ENCODE peak calls at places on chromosomes 6 and 20, in six cellular contexts. M is NCI-H187, V is NCI-H460, E is D341Med, U is ACHN, J is cardiac fibroblast. F is an unnamed sample.

GRCh38 chr6:153024401-153025017 is 22.0 kb upstream of the MTRF1L start:
- DNase-seq in J (peak; percentile 76), M (no peak), U (peak; percentile 53), V (peak; percentile 54), E (peak; percentile 60), F (no peak)

GRCh38 chr6:16236648-16237199 is 1.7 kb upstream of the GMPR start:
- DNase-seq in M (no peak), E (no peak), U (no peak), V (no peak), J (peak; percentile 55), F (no peak)

GRCh38 chr6:37691904-37692806 is 5.5 kb downstream of the MDGA1 start:
- DNase-seq in U (peak; percentile 57), M (peak; percentile 61), V (peak; percentile 52), E (peak; percentile 90), J (peak; percentile 75), F (no peak)

GRCh38 chr20:1402149-1402548 is 9.3 kb upstream of the FKBP1A start:
- DNase-seq in M (no peak), E (no peak), U (no peak), V (no peak), J (no peak), F (no peak)

GRCh38 chr20:16243470-16243869 is 329.8 kb downstream of the KIF16B start:
- DNase-seq in V (no peak), M (no peak), E (no peak), U (no peak), J (no peak), F (no peak)

GRCh38 chr6:45599053-45599452 is 221.3 kb upstream of the SUPT3H start:
- DNase-seq in E (no peak), V (no peak), M (no peak), J (peak; percentile 53), U (no peak), F (no peak)

GRCh38 chr20:56440346-56441007 is 27.9 kb upstream of the RTF2 start:
- DNase-seq in U (no peak), M (no peak), E (no peak), J (no peak), V (no peak), F (no peak)

GRCh38 chr6:84645000-84645399 is 119.4 kb downstream of the TBX18 start:
- DNase-seq in V (no peak), J (peak; percentile 75), M (no peak), U (peak; percentile 25), E (no peak), F (no peak)

GRCh38 chr20:31704225-31705119 is 18.2 kb downstream of the BCL2L1 start:
- DNase-seq in U (peak; percentile 75), M (no peak), E (no peak), J (peak; percentile 88), V (peak; percentile 59), F (no peak)

GRCh38 chr6:19501737-19502245 is 335.4 kb upstream of the ID4 start:
- DNase-seq in M (no peak), E (no peak), V (no peak), J (no peak), U (no peak), F (no peak)

GRCh38 chr20:17822039-17822438 is 122.3 kb downstream of the BANF2 start:
- DNase-seq in E (no peak), J (peak; percentile 86), M (no peak), U (no peak), V (no peak), F (no peak)

F was measured in NCI-H1436 treated with DMSO at 0.1 percent for 48 hours.